ENCODE peak calls at places on chromosomes 6 and 20, in ten cellular contexts. One of them, this sample, is unnamed.

GRCh38 chr20:18815194-18815942 is 1.8 kb downstream of the SCP2D1 start:
- DNase-seq in fibroblast of lung: no peak
- DNase-seq in neural progenitor cell: no peak
- DNase-seq in NB4: no peak
- DNase-seq in left cardiac atrium: no peak
- DNase-seq in HepG2: no peak
- DNase-seq in NCI-H2029 treated with DMSO at 0.1 percent for 48 hours: no peak
- DNase-seq in activated CD4-positive, alpha-beta T cell treated with anti-CD3 and anti-CD28 coated beads for 4 hours: no peak
- DNase-seq in T-helper 1 cell: no peak
- DNase-seq in AG09319: no peak
- DNase-seq in this sample: no peak

GRCh38 chr20:10280016-10280908 is 61.6 kb downstream of the SNAP25 start:
- DNase-seq in NB4: no peak
- DNase-seq in HepG2: no peak
- DNase-seq in fibroblast of lung: peak; percentile 39
- DNase-seq in left cardiac atrium: no peak
- DNase-seq in activated CD4-positive, alpha-beta T cell treated with anti-CD3 and anti-CD28 coated beads for 4 hours: no peak
- DNase-seq in T-helper 1 cell: no peak
- DNase-seq in NCI-H2029 treated with DMSO at 0.1 percent for 48 hours: no peak
- DNase-seq in AG09319: no peak
- DNase-seq in neural progenitor cell: no peak
- DNase-seq in this sample: no peak

GRCh38 chr20:17965042-17965697 is 3.4 kb downstream of the SNX5 start:
- DNase-seq in fibroblast of lung: no peak
- DNase-seq in HepG2: peak; percentile 38
- DNase-seq in NB4: peak; percentile 63
- DNase-seq in NCI-H2029 treated with DMSO at 0.1 percent for 48 hours: no peak
- DNase-seq in neural progenitor cell: no peak
- DNase-seq in left cardiac atrium: peak; percentile 47
- DNase-seq in AG09319: no peak
- DNase-seq in T-helper 1 cell: peak; percentile 53
- DNase-seq in activated CD4-positive, alpha-beta T cell treated with anti-CD3 and anti-CD28 coated beads for 4 hours: no peak
- DNase-seq in this sample: no peak

GRCh38 chr6:44456070-44456965 is 68.8 kb downstream of the CDC5L start:
- DNase-seq in NCI-H2029 treated with DMSO at 0.1 percent for 48 hours: peak; percentile 33
- DNase-seq in T-helper 1 cell: peak; percentile 57
- DNase-seq in activated CD4-positive, alpha-beta T cell treated with anti-CD3 and anti-CD28 coated beads for 4 hours: peak; percentile 21
- DNase-seq in fibroblast of lung: peak; percentile 71
- DNase-seq in left cardiac atrium: peak; percentile 58
- DNase-seq in neural progenitor cell: peak; percentile 56
- DNase-seq in NB4: peak; percentile 69
- DNase-seq in AG09319: peak; percentile 10
- DNase-seq in HepG2: peak; percentile 61
- DNase-seq in this sample: no peak

GRCh38 chr6:129684903-129685639 is 24.9 kb downstream of the ARHGAP18 start:
- DNase-seq in fibroblast of lung: no peak
- DNase-seq in HepG2: no peak
- DNase-seq in neural progenitor cell: no peak
- DNase-seq in AG09319: no peak
- DNase-seq in T-helper 1 cell: no peak
- DNase-seq in NB4: no peak
- DNase-seq in NCI-H2029 treated with DMSO at 0.1 percent for 48 hours: no peak
- DNase-seq in left cardiac atrium: no peak
- DNase-seq in activated CD4-positive, alpha-beta T cell treated with anti-CD3 and anti-CD28 coated beads for 4 hours: no peak
- DNase-seq in this sample: no peak

GRCh38 chr6:82259389-82259788 is 11.8 kb upstream of the IBTK start:
- DNase-seq in T-helper 1 cell: no peak
- DNase-seq in NCI-H2029 treated with DMSO at 0.1 percent for 48 hours: no peak
- DNase-seq in neural progenitor cell: no peak
- DNase-seq in HepG2: no peak
- DNase-seq in fibroblast of lung: no peak
- DNase-seq in activated CD4-positive, alpha-beta T cell treated with anti-CD3 and anti-CD28 coated beads for 4 hours: no peak
- DNase-seq in AG09319: no peak
- DNase-seq in left cardiac atrium: no peak
- DNase-seq in NB4: peak; percentile 46
- DNase-seq in this sample: no peak

GRCh38 chr6:40555092-40555491 is 32.1 kb downstream of the LRFN2 start:
- DNase-seq in left cardiac atrium: no peak
- DNase-seq in NCI-H2029 treated with DMSO at 0.1 percent for 48 hours: no peak
- DNase-seq in fibroblast of lung: no peak
- DNase-seq in activated CD4-positive, alpha-beta T cell treated with anti-CD3 and anti-CD28 coated beads for 4 hours: no peak
- DNase-seq in HepG2: no peak
- DNase-seq in neural progenitor cell: no peak
- DNase-seq in AG09319: no peak
- DNase-seq in T-helper 1 cell: no peak
- DNase-seq in NB4: no peak
- DNase-seq in this sample: no peak

GRCh38 chr6:104580452-104580851 is 279.3 kb downstream of the HACE1 start:
- DNase-seq in NCI-H2029 treated with DMSO at 0.1 percent for 48 hours: no peak
- DNase-seq in NB4: no peak
- DNase-seq in AG09319: no peak
- DNase-seq in HepG2: no peak
- DNase-seq in activated CD4-positive, alpha-beta T cell treated with anti-CD3 and anti-CD28 coated beads for 4 hours: no peak
- DNase-seq in left cardiac atrium: no peak
- DNase-seq in neural progenitor cell: no peak
- DNase-seq in T-helper 1 cell: no peak
- DNase-seq in fibroblast of lung: no peak
- DNase-seq in this sample: no peak

GRCh38 chr20:48583171-48583570 is 244.6 kb downstream of the PREX1 start:
- DNase-seq in NCI-H2029 treated with DMSO at 0.1 percent for 48 hours: no peak
- DNase-seq in fibroblast of lung: no peak
- DNase-seq in HepG2: no peak
- DNase-seq in AG09319: no peak
- DNase-seq in NB4: no peak
- DNase-seq in T-helper 1 cell: no peak
- DNase-seq in neural progenitor cell: no peak
- DNase-seq in activated CD4-positive, alpha-beta T cell treated with anti-CD3 and anti-CD28 coated beads for 4 hours: no peak
- DNase-seq in left cardiac atrium: no peak
- DNase-seq in this sample: no peak

GRCh38 chr6:1510239-1510638 is 99.5 kb upstream of the FOXC1 start:
- DNase-seq in left cardiac atrium: no peak
- DNase-seq in NCI-H2029 treated with DMSO at 0.1 percent for 48 hours: no peak
- DNase-seq in neural progenitor cell: no peak
- DNase-seq in T-helper 1 cell: no peak
- DNase-seq in AG09319: no peak
- DNase-seq in NB4: no peak
- DNase-seq in HepG2: no peak
- DNase-seq in activated CD4-positive, alpha-beta T cell treated with anti-CD3 and anti-CD28 coated beads for 4 hours: no peak
- DNase-seq in fibroblast of lung: no peak
- DNase-seq in this sample: no peak

GRCh38 chr6:19408331-19408730 is 428.8 kb upstream of the ID4 start:
- DNase-seq in HepG2: no peak
- DNase-seq in NB4: no peak
- DNase-seq in NCI-H2029 treated with DMSO at 0.1 percent for 48 hours: no peak
- DNase-seq in AG09319: no peak
- DNase-seq in T-helper 1 cell: no peak
- DNase-seq in activated CD4-positive, alpha-beta T cell treated with anti-CD3 and anti-CD28 coated beads for 4 hours: no peak
- DNase-seq in neural progenitor cell: no peak
- DNase-seq in left cardiac atrium: no peak
- DNase-seq in fibroblast of lung: peak; percentile 52
- DNase-seq in this sample: no peak